ENCODE peak calls at places on chromosomes 3 and 15, in eight cellular contexts. X, B, T, A, S, W, I and R are unnamed samples.

GRCh38 chr3:196988241-196989029 is 19.8 kb upstream of the PIGZ start:
- DNase-seq in A (no peak), B (no peak), X (no peak), W (peak), T (peak), S (no peak), I (peak), R (no peak)

GRCh38 chr15:35481992-35482391 is 64.0 kb downstream of the DPH6 start:
- DNase-seq in B (peak), S (no peak), A (no peak), I (no peak), W (no peak), X (no peak), T (no peak), R (no peak)

GRCh38 chr3:3110299-3110630 is at the start of gene IL5RA:
- DNase-seq in W (no peak), B (no peak), X (no peak), T (peak), A (no peak), I (no peak), S (no peak), R (no peak)

GRCh38 chr3:116000315-116000714 is 377.0 kb downstream of the GAP43 start:
- DNase-seq in X (no peak), T (no peak), B (peak), I (no peak), A (no peak), W (no peak), S (no peak), R (no peak)

GRCh38 chr3:194711286-194711685 is 25.6 kb downstream of the FAM43A start:
- DNase-seq in W (no peak), X (no peak), A (no peak), S (no peak), I (no peak), B (no peak), T (no peak), R (no peak)

GRCh38 chr3:104396974-104397669 is 969.6 kb upstream of the ALCAM start:
- DNase-seq in B (no peak), A (no peak), T (no peak), S (no peak), I (no peak), X (no peak), W (no peak), R (no peak)

GRCh38 chr3:125057186-125057850 is 1.5 kb upstream of the HEG1 start:
- DNase-seq in A (no peak), X (no peak), B (no peak), W (no peak), T (no peak), I (no peak), S (no peak), R (no peak)

GRCh38 chr3:71784914-71785593 is at the start of gene PROK2:
- DNase-seq in S (no peak), A (no peak), T (peak), B (no peak), W (no peak), X (no peak), I (no peak), R (no peak)

GRCh38 chr3:114455432-114455831 is 161.6 kb downstream of the TIGIT start:
- DNase-seq in X (no peak), B (no peak), A (no peak), I (no peak), S (no peak), W (no peak), T (no peak), R (no peak)

DNA sequence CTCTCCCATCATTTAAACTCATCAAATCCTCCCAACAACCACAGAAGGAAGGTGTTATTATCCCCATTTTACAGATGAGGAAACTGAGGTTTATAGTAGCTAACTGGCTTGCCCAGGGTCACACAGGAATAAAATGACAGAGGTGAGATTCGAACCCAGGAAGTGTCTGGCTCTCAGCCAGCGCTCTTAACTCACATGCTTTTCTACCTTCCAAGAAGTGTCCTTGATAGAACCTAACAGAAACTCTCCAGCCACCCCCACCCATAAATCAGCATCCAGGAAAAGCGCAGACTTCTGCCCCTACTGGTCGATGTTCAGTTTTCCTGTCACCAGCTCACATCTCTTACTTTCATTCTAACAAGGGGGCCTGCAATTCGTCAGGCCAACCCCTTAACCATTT is 51.7 kb downstream of the SPATA12 start:
- DNase-seq in B (peak), X (no peak), A (no peak), I (no peak), T (peak), S (no peak), W (no peak), R (no peak)
- TF ChIP-seq CTCF in B (no peak), X (no peak), A (no peak), I (no peak), T (peak), S (no peak), W (no peak), R (no peak)

GRCh38 chr15:45454825-45455224 is 67.7 kb downstream of the SLC30A4 start:
- DNase-seq in S (peak), X (peak), A (peak), T (no peak), B (peak), I (peak), W (peak), R (peak)
- TF ChIP-seq EP300 in S (no peak), X (no peak), A (no peak), T (no peak), B (no peak), I (no peak), W (no peak), R (no peak)

DNA sequence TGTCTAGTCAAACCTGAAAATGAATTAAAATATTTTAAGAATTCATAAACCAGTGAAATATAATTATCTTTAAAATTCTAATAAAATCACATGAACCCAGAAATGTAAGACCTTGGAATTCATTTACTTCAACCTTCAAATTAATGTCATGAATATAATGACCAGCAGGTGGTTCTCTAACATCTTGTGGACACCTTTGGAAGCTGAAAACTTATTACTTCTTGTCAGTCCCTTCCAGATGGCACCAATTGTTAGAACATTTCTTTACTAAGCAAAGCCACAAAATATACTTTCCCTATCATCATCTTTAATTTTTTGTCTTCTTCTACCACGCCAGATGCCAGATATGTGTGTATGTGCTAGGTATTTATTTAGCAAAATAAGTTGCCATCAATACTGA is 240.0 kb downstream of the MBNL1 start:
- DNase-seq in B (peak), I (no peak), W (no peak), T (no peak), X (no peak), A (no peak), S (no peak), R (no peak)
- TF ChIP-seq CTCF in B (peak), I (peak), W (peak), T (no peak), X (no peak), A (no peak), S (no peak), R (peak)

GRCh38 chr3:31290046-31290445 is 242.7 kb upstream of the STT3B start:
- DNase-seq in W (no peak), X (no peak), B (no peak), A (no peak), S (no peak), T (no peak), I (no peak), R (no peak)

GRCh38 chr3:31295150-31295765 is 237.5 kb upstream of the STT3B start:
- DNase-seq in S (no peak), B (no peak), I (no peak), A (no peak), X (no peak), W (no peak), T (no peak), R (no peak)

GRCh38 chr3:31291818-31292217 is 240.9 kb upstream of the STT3B start:
- DNase-seq in S (no peak), A (no peak), B (no peak), W (no peak), I (no peak), T (no peak), X (no peak), R (no peak)

GRCh38 chr3:31297899-31298298 is 234.8 kb upstream of the STT3B start:
- DNase-seq in A (no peak), B (no peak), X (no peak), I (no peak), S (no peak), W (no peak), T (no peak), R (no peak)

DNA sequence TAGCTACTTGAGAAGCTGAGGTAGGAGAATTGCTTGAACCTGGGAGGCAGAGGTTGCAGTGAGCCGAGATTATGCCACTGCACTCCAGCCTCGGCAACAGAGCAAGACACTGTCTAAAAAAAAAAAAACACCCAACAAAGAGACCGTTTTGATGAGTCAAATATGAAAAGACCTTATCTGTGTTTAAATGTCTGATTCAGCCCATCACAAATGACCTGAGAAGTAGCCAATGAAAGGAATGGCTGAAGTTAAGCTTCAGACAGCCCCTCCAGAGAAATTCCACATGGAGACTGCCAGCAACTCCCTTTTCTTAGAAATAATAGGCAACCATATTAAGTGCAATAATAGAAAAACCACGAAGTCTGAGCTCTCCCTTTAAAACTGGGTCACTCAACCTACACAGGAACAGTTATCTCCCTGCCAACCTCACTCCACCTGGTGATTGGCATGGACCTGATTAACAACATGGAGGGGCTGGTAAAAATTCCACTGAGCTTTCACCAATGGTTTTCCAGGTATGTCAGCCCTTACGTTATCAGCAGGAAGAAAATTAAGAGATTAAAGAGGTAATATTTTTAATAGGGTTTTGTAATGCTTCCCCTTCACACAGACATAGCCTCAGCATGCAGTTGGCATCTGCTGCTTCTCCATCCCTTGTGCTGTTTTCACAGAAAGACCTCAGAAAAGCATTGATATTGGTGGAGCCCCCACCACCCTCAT is 238.1 kb upstream of the STT3B start:
- DNase-seq in W (no peak), A (no peak), T (no peak), S (no peak), B (no peak), X (no peak), I (no peak), R (no peak)
- TF ChIP-seq EP300 in W (no peak), A (no peak), T (no peak), S (no peak), B (no peak), X (no peak), I (no peak), R (no peak)

GRCh38 chr3:193701896-193702644 is 109.1 kb downstream of the OPA1 start:
- DNase-seq in I (no peak), S (no peak), W (no peak), B (no peak), X (no peak), T (no peak), A (no peak), R (no peak)

GRCh38 chr3:193708270-193708669 is 115.3 kb downstream of the OPA1 start:
- DNase-seq in B (no peak), T (no peak), I (no peak), A (no peak), X (no peak), W (no peak), S (no peak), R (no peak)

GRCh38 chr3:193702967-193703366 is 110.0 kb downstream of the OPA1 start:
- DNase-seq in B (no peak), T (no peak), X (no peak), S (no peak), I (no peak), A (no peak), W (no peak), R (no peak)

DNA sequence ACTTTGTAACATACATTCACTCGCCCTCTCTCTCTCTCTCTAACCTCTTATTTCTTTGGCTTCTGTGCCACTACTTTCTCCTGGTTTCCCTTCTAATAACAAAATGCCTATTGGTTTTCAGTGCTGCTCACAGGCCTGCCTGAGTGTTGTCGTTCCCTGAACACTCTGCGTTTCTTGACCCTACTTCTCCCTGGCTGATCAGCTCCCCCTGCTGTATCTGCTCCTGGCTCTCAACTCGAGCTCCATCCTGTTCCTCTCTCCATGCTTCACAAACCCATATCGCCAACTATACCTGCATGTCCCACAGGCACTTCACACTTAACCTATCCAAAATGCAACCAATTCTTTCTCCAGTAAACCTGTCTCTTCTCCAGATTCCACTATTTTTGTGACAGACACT is 111.4 kb downstream of the OPA1 start:
- DNase-seq in I (no peak), W (no peak), B (no peak), S (no peak), X (no peak), A (no peak), T (no peak), R (no peak)
- TF ChIP-seq CTCF in I (no peak), W (no peak), B (no peak), S (no peak), X (no peak), A (no peak), T (no peak), R (no peak)

DNA sequence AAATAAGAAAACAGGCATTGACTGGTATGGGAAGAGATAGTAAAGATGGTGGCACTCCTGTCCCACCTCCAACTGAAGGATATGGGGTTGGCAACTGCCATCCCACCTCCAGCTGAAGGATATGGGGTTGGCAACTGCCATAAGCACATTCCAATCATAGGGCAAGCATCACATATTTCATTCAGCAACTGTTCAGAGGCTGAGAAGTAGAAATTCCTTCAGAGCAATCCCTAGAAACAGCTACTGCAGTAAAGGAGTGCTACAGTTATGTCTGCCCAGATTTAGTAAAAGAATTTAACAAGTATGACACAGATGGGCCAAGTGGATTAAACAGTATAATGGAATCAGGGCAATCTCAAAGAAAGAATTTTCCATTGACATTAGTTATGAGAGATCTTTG is 156.8 kb downstream of the IMPG2 start:
- DNase-seq in A (no peak), X (no peak), I (no peak), B (no peak), S (no peak), T (no peak), W (no peak), R (no peak)
- TF ChIP-seq EP300 in A (no peak), X (no peak), I (no peak), B (no peak), S (no peak), T (no peak), W (no peak), R (no peak)

GRCh38 chr3:88058593-88059379 is at the start of the genes CGGBP1 and ZNF654:
- DNase-seq in T (peak), X (peak), S (peak), B (peak), I (peak), W (peak), A (peak), R (peak)
- TF ChIP-seq CTCF in T (no peak), X (no peak), S (no peak), B (no peak), I (no peak), W (no peak), A (no peak), R (no peak)